ENCODE peak calls at places on chromosomes 2 and 18, in four cellular contexts. M is stimulated activated CD4-positive, alpha-beta T cell treated with anti-CD3 and anti-CD28 coated beads, Interleukin-15, amount 100 ng/mL, for 24 hours; F is mesenteric fat pad; L is NCI-H1092 treated with DMSO at 0.1 percent for 48 hours. A is an unnamed sample.

GRCh38 chr18:76227759-76228158 is 267.3 kb downstream of the ZNF516 start:
- DNase-seq in M (no peak), L (no peak), F (no peak), A (no peak)

GRCh38 chr18:21851327-21851961 is 110.9 kb downstream of the MIB1 start:
- DNase-seq in M (no peak), F (no peak), L (no peak), A (no peak)

GRCh38 chr18:76658627-76659026 is 163.6 kb upstream of the ZNF516 start:
- DNase-seq in L (peak), M (peak), F (no peak), A (no peak)

GRCh38 chr2:160063266-160063665 is 851 bp upstream of the PLA2R1 start:
- DNase-seq in F (no peak), M (no peak), L (no peak), A (peak)

GRCh38 chr2:199310654-199311275 is 147.0 kb downstream of the SATB2 start:
- DNase-seq in M (no peak), F (no peak), L (peak), A (no peak)

GRCh38 chr2:309148-309969 is 21.5 kb upstream of the ALKAL2 start:
- DNase-seq in M (no peak), F (no peak), L (no peak), A (no peak)

GRCh38 chr2:31227711-31228125 is 6.2 kb upstream of the EHD3 start:
- DNase-seq in M (no peak), L (no peak), F (no peak), A (no peak)

GRCh38 chr2:28052691-28053090 is 162.2 kb downstream of the BABAM2 start:
- DNase-seq in M (no peak), L (no peak), F (no peak), A (no peak)

GRCh38 chr2:217902281-217903141 is 100.3 kb downstream of the TNS1 start:
- DNase-seq in L (no peak), F (no peak), M (no peak), A (peak)

GRCh38 chr18:59041819-59042476 is 97.7 kb upstream of the SEC11C start:
- DNase-seq in F (peak), L (no peak), M (no peak), A (no peak)

GRCh38 chr2:207161724-207162123 is 4.0 kb downstream of the KLF7 start:
- DNase-seq in M (no peak), F (no peak), L (no peak), A (no peak)

GRCh38 chr2:106277426-106277825 is 83.3 kb upstream of the UXS1 start:
- DNase-seq in F (no peak), L (no peak), M (no peak), A (no peak)

GRCh38 chr2:30684996-30685395 is 122.2 kb downstream of the CAPN13 start:
- DNase-seq in F (peak), M (no peak), L (no peak), A (no peak)

GRCh38 chr2:185316383-185316782 is 422.2 kb upstream of the FSIP2 start:
- DNase-seq in F (no peak), L (no peak), M (no peak), A (no peak)

GRCh38 chr2:227815066-227815465 is 1.4 kb downstream of the CCL20 start:
- DNase-seq in M (no peak), F (no peak), L (no peak), A (no peak)

GRCh38 chr18:5998907-5999306 is 103.6 kb upstream of the TMEM200C start:
- DNase-seq in L (no peak), F (no peak), M (no peak), A (no peak)

GRCh38 chr2:54931473-54931872 is 118.8 kb downstream of the RTN4 start:
- DNase-seq in F (no peak), L (no peak), M (no peak), A (no peak)

GRCh38 chr18:78151234-78151633 is 828.4 kb upstream of the SALL3 start:
- DNase-seq in L (no peak), F (no peak), M (no peak), A (no peak)

GRCh38 chr2:5453648-5454390 is 238.4 kb upstream of the SOX11 start:
- DNase-seq in F (no peak), M (no peak), L (no peak), A (no peak)

GRCh38 chr2:205766765-205767359 is 84.6 kb downstream of the NRP2 start:
- DNase-seq in L (peak), M (peak), F (no peak), A (peak)

A was measured in mucosa of descending colon.